ENCODE peak calls at places on chromosomes 12 and 14, in eight cellular contexts. S is ovary; D is mammary epithelial cell; H is heart right ventricle; L is thoracic aorta; Z is CD4-positive, CD25-positive, alpha-beta regulatory T cell; B is foreskin keratinocyte; V is CD8-positive, alpha-beta T cell. U is an unnamed sample.
A peak's percentile ranks its signal among the peaks of the same experiment; 100 is the strongest.

GRCh38 chr12:53539526-53539925 is 32.2 kb upstream of the NPFF start:
- DNase-seq in L (no peak), Z (no peak), V (no peak), D (no peak), H (no peak), S (no peak), B (no peak), U (no peak)

GRCh38 chr12:5716221-5716620 is 228.8 kb downstream of the ANO2 start:
- DNase-seq in B (no peak), H (no peak), S (no peak), V (no peak), L (peak; percentile 8), D (no peak), Z (no peak), U (no peak)

GRCh38 chr12:18696971-18697602 is 40.7 kb downstream of the PLCZ1 start:
- DNase-seq in S (no peak), B (peak; percentile 81), V (no peak), L (no peak), Z (no peak), H (no peak), D (peak; percentile 54), U (no peak)

GRCh38 chr14:101820283-101820798 is 58.8 kb downstream of the PPP2R5C start:
- DNase-seq in H (no peak), D (no peak), Z (peak; percentile 74), S (no peak), L (no peak), V (no peak), B (no peak), U (no peak)

GRCh38 chr12:131896811-131897270 is 2.4 kb downstream of the ULK1 start:
- DNase-seq in B (no peak), S (no peak), D (no peak), V (no peak), H (peak; percentile 90), Z (no peak), L (no peak), U (no peak)

GRCh38 chr12:57940052-57940914 is 1.1 kb upstream of the ATP23 start:
- DNase-seq in D (peak; percentile 4), L (no peak), S (no peak), B (no peak), H (no peak), Z (peak; percentile 32), V (no peak), U (no peak)

GRCh38 chr12:128843538-128843937 is 9.7 kb upstream of the GLT1D1 start:
- DNase-seq in V (no peak), B (no peak), L (no peak), S (no peak), D (no peak), H (no peak), Z (no peak), U (no peak)

GRCh38 chr14:102044566-102044965 is 42.3 kb downstream of the HSP90AA1 start:
- DNase-seq in V (no peak), H (no peak), Z (no peak), L (no peak), D (no peak), B (no peak), S (no peak), U (no peak)

GRCh38 chr12:17588968-17589367 is 501.0 kb downstream of the RERGL start:
- DNase-seq in B (no peak), Z (no peak), S (no peak), D (peak; percentile 13), H (no peak), L (no peak), V (no peak), U (no peak)

GRCh38 chr12:122839907-122840554 is 4.8 kb downstream of the HIP1R start:
- DNase-seq in S (no peak), H (no peak), L (no peak), V (no peak), Z (no peak), B (no peak), D (peak; percentile 12), U (no peak)

GRCh38 chr14:93090826-93091583 is 24.7 kb downstream of the ITPK1 start:
- DNase-seq in B (peak; percentile 19), H (peak; percentile 48), S (peak; percentile 59), Z (no peak), L (no peak), D (no peak), V (no peak), U (no peak)
- H3K27ac ChIP-seq in B (no peak overlapping the region), H (peak overlapping the region; percentile 61), S (no peak overlapping the region), Z (no peak overlapping the region), L (no peak overlapping the region), D (peak overlapping the region; percentile 6), V (no peak overlapping the region), U (no peak overlapping the region)

GRCh38 chr12:527729-528128 is 68.0 kb downstream of the B4GALNT3 start:
- DNase-seq in D (no peak), B (no peak), V (no peak), S (no peak), L (no peak), H (no peak), Z (no peak), U (no peak)

GRCh38 chr12:530871-531270 is 71.1 kb downstream of the B4GALNT3 start:
- DNase-seq in D (no peak), H (no peak), V (no peak), B (no peak), L (no peak), Z (no peak), S (no peak), U (no peak)

GRCh38 chr12:532908-533565 is 73.3 kb downstream of the B4GALNT3 start:
- DNase-seq in H (no peak), S (no peak), L (no peak), B (peak; percentile 99), D (peak; percentile 98), V (no peak), Z (no peak), U (no peak)

GRCh38 chr12:531951-532585 is 72.3 kb downstream of the B4GALNT3 start:
- DNase-seq in S (no peak), L (no peak), B (peak; percentile 84), H (no peak), V (no peak), D (peak; percentile 52), Z (no peak), U (no peak)

DNA sequence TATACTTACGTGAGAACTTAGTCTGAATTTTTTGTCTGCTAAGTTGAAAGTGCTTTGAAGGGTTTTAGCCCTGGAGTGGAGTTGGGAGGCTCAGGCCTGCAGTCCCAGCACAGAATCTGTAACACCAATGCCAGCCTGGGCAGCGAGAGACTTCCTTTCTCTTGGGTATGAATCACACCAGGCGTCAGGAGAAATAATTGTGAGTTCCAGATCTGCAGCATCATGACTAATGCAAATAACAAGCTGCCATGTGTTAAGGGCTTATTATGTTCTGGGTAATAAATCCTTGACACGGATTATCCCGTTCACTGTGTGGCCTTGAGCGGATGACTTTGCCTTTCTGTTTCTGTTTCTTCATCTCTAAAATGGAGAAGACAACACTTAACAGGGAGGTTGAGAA is 70.6 kb downstream of the B4GALNT3 start:
- DNase-seq in D (peak; percentile 87), Z (no peak), B (peak; percentile 95), S (no peak), L (no peak), V (no peak), H (no peak), U (no peak)
- H3K27ac ChIP-seq in D (no peak overlapping the region), Z (no peak overlapping the region), B (peak overlapping the region; percentile 81), S (no peak overlapping the region), L (no peak overlapping the region), V (no peak overlapping the region), H (no peak overlapping the region), U (no peak overlapping the region)

GRCh38 chr12:27555928-27556778 is 32.1 kb downstream of the PPFIBP1 start:
- DNase-seq in B (no peak), D (peak; percentile 63), V (no peak), L (no peak), H (no peak), S (no peak), Z (peak; percentile 12), U (no peak)

GRCh38 chr12:27554003-27554402 is 30.0 kb downstream of the PPFIBP1 start:
- DNase-seq in L (no peak), D (no peak), B (no peak), H (no peak), Z (no peak), V (no peak), S (no peak), U (no peak)

GRCh38 chr12:27552886-27553560 is 29.0 kb downstream of the PPFIBP1 start:
- DNase-seq in S (no peak), Z (no peak), V (no peak), H (no peak), B (no peak), D (peak; percentile 64), L (no peak), U (no peak)

GRCh38 chr12:27554421-27555186 is 30.6 kb downstream of the PPFIBP1 start:
- DNase-seq in Z (no peak), D (no peak), B (peak; percentile 65), S (peak; percentile 50), V (no peak), H (peak; percentile 71), L (no peak), U (no peak)

DNA sequence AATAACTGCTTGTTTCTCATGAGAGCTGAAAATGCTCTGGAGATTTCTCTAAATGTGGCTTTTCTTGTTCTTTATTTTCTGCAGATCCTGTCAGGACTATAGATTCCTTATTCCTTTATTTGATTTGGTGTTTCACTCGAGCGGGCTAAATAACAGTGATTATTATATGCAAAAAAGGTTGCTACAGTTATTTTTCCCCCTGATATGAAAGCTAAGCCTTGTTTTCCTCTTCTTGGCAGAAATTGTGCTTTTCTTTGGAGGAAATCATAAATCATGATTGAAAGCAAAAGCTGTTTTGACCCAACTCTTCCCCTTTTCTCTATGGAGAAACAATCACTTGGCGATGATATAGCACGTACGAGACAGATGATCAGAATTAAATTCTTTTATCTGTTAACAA is 31.3 kb downstream of the PPFIBP1 start:
- DNase-seq in V (no peak), D (no peak), S (no peak), L (no peak), H (no peak), B (no peak), Z (no peak), U (no peak)
- H3K27ac ChIP-seq in V (no peak overlapping the region), D (peak overlapping the region; percentile 62), S (peak overlapping the region; percentile 32), L (peak overlapping the region; percentile 68), H (peak overlapping the region; percentile 52), B (peak overlapping the region; percentile 80), Z (no peak overlapping the region), U (no peak overlapping the region)

GRCh38 chr14:65729547-65729946 is 317.0 kb downstream of the FUT8 start:
- DNase-seq in D (no peak), V (no peak), H (no peak), Z (no peak), S (no peak), B (no peak), L (no peak), U (no peak)

GRCh38 chr14:65723348-65723747 is 310.8 kb downstream of the FUT8 start:
- DNase-seq in S (no peak), B (no peak), D (no peak), Z (peak; percentile 51), L (no peak), H (no peak), V (no peak), U (no peak)

GRCh38 chr14:65732112-65732511 is 319.6 kb downstream of the FUT8 start:
- DNase-seq in D (no peak), V (no peak), S (no peak), H (no peak), Z (peak; percentile 66), L (no peak), B (no peak), U (no peak)

DNA sequence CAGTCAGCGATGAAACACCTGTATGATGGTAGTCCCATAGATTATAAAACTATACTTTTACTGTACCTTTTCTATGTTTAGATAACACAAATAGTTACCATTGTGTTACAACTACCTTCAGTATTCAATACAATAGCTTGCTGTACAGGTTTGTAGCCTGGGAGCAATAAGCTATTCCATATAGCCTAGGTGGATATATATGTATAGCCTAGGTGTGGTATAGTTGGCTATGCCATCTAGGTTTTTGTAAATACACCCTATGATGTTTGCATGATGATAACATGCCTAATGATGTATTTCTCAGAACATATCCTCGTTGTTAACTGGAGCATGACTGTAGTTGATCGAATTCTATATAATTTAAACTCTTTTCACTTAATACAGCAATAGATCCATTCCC is 316.1 kb downstream of the FUT8 start:
- DNase-seq in H (no peak), S (no peak), Z (no peak), V (no peak), L (no peak), D (no peak), B (no peak), U (no peak)
- H3K27ac ChIP-seq in H (no peak overlapping the region), S (no peak overlapping the region), Z (no peak overlapping the region), V (no peak overlapping the region), L (no peak overlapping the region), D (no peak overlapping the region), B (no peak overlapping the region), U (no peak overlapping the region)

U was measured in CD4-positive, alpha-beta T cell.